ENCODE peak calls at places on chromosomes 5 and 9, in ten cellular contexts. M is tibial artery; P is iPS DF 19.7; O is stimulated activated CD4-positive, alpha-beta T cell treated with anti-CD3 and anti-CD28 coated beads, Interleukin-2, amount 100 ng/mL, for 48 hours; G is NK-92 treated with Interleukin-12 subunit alpha and Interleukin-12 subunit beta, amount 100 ng/mL, for 24 hours; U is cerebellar cortex; H is heart right ventricle; R is Right ventricle myocardium superior; W is gastrocnemius medialis; Y is left colon. I is an unnamed sample.

GRCh38 chr9:36092509-36093215 is 43.9 kb upstream of the GLIPR2 start:
- DNase-seq in U (no peak), R (no peak), Y (peak), H (no peak), G (no peak), P (no peak), M (no peak), W (no peak), O (peak), I (no peak)

GRCh38 chr9:78860806-78861475 is 564.0 kb downstream of the PSAT1 start:
- DNase-seq in M (no peak), R (no peak), Y (no peak), H (no peak), P (no peak), U (peak), O (no peak), W (no peak), G (no peak), I (no peak)

GRCh38 chr9:20558609-20559016 is 63.7 kb downstream of the MLLT3 start:
- DNase-seq in R (no peak), O (peak), M (no peak), H (no peak), U (no peak), Y (no peak), P (peak), G (no peak), W (no peak), I (peak)

GRCh38 chr9:77707696-77708095 is 59.6 kb upstream of the GNA14 start:
- DNase-seq in O (no peak), G (no peak), R (peak), U (no peak), P (no peak), Y (no peak), H (peak), W (peak), M (peak), I (no peak)

GRCh38 chr5:35626108-35626507 is 8.4 kb downstream of the SPEF2 start:
- DNase-seq in H (no peak), Y (no peak), W (no peak), G (no peak), U (no peak), R (no peak), M (no peak), O (no peak), P (no peak), I (no peak)

GRCh38 chr9:133238272-133238850 is 29.3 kb upstream of the OBP2B start:
- DNase-seq in G (no peak), Y (peak), P (peak), R (peak), M (no peak), O (peak), H (peak), U (peak), W (peak), I (peak)

GRCh38 chr5:71830626-71831539 is 111.8 kb downstream of the CARTPT start:
- DNase-seq in W (no peak), M (peak), U (peak), O (no peak), P (no peak), Y (peak), G (no peak), R (peak), H (peak), I (no peak)

GRCh38 chr9:136982232-136983051 is at the start of gene LCNL1:
- DNase-seq in U (no peak), P (no peak), M (no peak), G (no peak), R (no peak), H (no peak), W (no peak), O (no peak), Y (no peak), I (no peak)

GRCh38 chr9:138098116-138098907 is 220.7 kb downstream of the CACNA1B start:
- DNase-seq in W (no peak), G (no peak), O (no peak), U (peak), P (no peak), M (peak), R (no peak), Y (no peak), H (no peak), I (no peak)

GRCh38 chr5:67380431-67380830 is 183.8 kb upstream of the CD180 start:
- DNase-seq in H (no peak), O (no peak), P (no peak), U (no peak), R (no peak), W (no peak), G (no peak), Y (no peak), M (no peak), I (no peak)

GRCh38 chr9:138077898-138078540 is 200.4 kb downstream of the CACNA1B start:
- DNase-seq in G (no peak), P (no peak), M (peak), H (no peak), O (no peak), R (no peak), U (no peak), W (no peak), Y (no peak), I (no peak)

GRCh38 chr5:179378441-179379271 is 33.4 kb upstream of the ADAMTS2 start:
- DNase-seq in M (no peak), O (no peak), R (no peak), G (no peak), U (no peak), W (no peak), P (no peak), H (no peak), Y (no peak), I (no peak)

GRCh38 chr9:30944233-30944585 is 1440.2 kb upstream of the ACO1 start:
- DNase-seq in U (no peak), Y (no peak), M (no peak), O (no peak), H (no peak), W (no peak), P (no peak), R (no peak), G (no peak), I (no peak)

GRCh38 chr9:83620841-83621636 is 1.9 kb upstream of the IDNK start:
- DNase-seq in W (no peak), R (no peak), P (peak), U (peak), O (peak), G (no peak), H (peak), Y (peak), M (no peak), I (peak)

GRCh38 chr5:103119765-103120606 is at the start of the genes GIN1 and PPIP5K2:
- DNase-seq in Y (peak), H (peak), W (peak), R (peak), O (peak), M (peak), G (peak), P (peak), U (peak), I (peak)

GRCh38 chr9:119280740-119281485 is 88.3 kb downstream of the BRINP1 start:
- DNase-seq in G (no peak), O (no peak), P (no peak), M (no peak), H (no peak), R (no peak), W (no peak), U (peak), Y (no peak), I (no peak)

GRCh38 chr5:124504081-124504916 is 242.1 kb downstream of the ZNF608 start:
- DNase-seq in H (no peak), G (no peak), U (no peak), R (no peak), Y (no peak), M (no peak), P (no peak), O (no peak), W (no peak), I (no peak)

GRCh38 chr9:104817437-104817836 is 53.5 kb downstream of the NIPSNAP3B start:
- DNase-seq in H (no peak), Y (no peak), O (no peak), G (no peak), U (no peak), P (no peak), M (no peak), R (no peak), W (no peak), I (no peak)

GRCh38 chr9:87445646-87446045 is 52.0 kb upstream of the DAPK1 start:
- DNase-seq in H (peak), W (peak), G (no peak), P (peak), O (no peak), R (no peak), U (peak), Y (peak), M (no peak), I (peak)

GRCh38 chr5:41908374-41909079 is 4.4 kb downstream of the RIMOC1 start:
- DNase-seq in W (no peak), U (no peak), M (no peak), Y (no peak), R (no peak), P (no peak), H (no peak), O (no peak), G (no peak), I (no peak)

GRCh38 chr9:22829236-22829635 is 382.6 kb downstream of the DMRTA1 start:
- DNase-seq in P (no peak), O (no peak), M (no peak), U (no peak), R (no peak), Y (no peak), W (no peak), H (no peak), G (no peak), I (no peak)

GRCh38 chr5:148949871-148950863 is 112.7 kb downstream of the SH3TC2 start:
- DNase-seq in W (peak), H (peak), P (no peak), O (no peak), G (no peak), Y (no peak), U (peak), R (peak), M (peak), I (no peak)

GRCh38 chr9:134263575-134263974 is 62.7 kb upstream of the RXRA start:
- DNase-seq in H (no peak), P (no peak), U (no peak), W (no peak), O (no peak), M (no peak), G (no peak), Y (no peak), R (no peak), I (no peak)

GRCh38 chr9:27413507-27414214 is 110.4 kb upstream of the IFNK start:
- DNase-seq in G (no peak), P (no peak), W (no peak), M (no peak), O (no peak), H (no peak), Y (no peak), U (peak), R (no peak), I (no peak)

GRCh38 chr5:107472620-107473064 is 198.1 kb downstream of the EFNA5 start:
- DNase-seq in G (no peak), Y (no peak), W (no peak), R (no peak), P (peak), O (no peak), U (no peak), H (no peak), M (no peak), I (peak)

GRCh38 chr5:150638053-150638444 is 2.4 kb upstream of the SYNPO start:
- DNase-seq in Y (no peak), R (no peak), G (no peak), M (no peak), U (no peak), O (no peak), P (no peak), H (no peak), W (no peak), I (no peak)

GRCh38 chr5:173963107-173963506 is 25.9 kb upstream of the C5orf47 start:
- DNase-seq in R (no peak), G (no peak), W (peak), M (no peak), O (no peak), Y (no peak), P (no peak), H (no peak), U (peak), I (no peak)

GRCh38 chr5:122498163-122498562 is 186.1 kb downstream of the SNCAIP start:
- DNase-seq in R (no peak), H (no peak), M (no peak), W (no peak), Y (no peak), O (no peak), U (peak), G (no peak), P (no peak), I (no peak)

GRCh38 chr5:163395794-163396193 is 41.6 kb upstream of the CCNG1 start:
- DNase-seq in O (no peak), U (no peak), W (no peak), P (no peak), R (no peak), M (no peak), G (no peak), H (no peak), Y (no peak), I (no peak)